ENCODE peak calls at places on chromosome 12, in seven cellular contexts. M is GM12878, H is Panc1, X is HCT116, G is HepG2, A is K562, C is H1. J is an unnamed sample.
A peak's percentile ranks its signal among the peaks of the same experiment; 100 is the strongest.

GRCh38 chr12:8629486-8630033 is 16.9 kb upstream of the AICDA start:
- DNase-seq in M (peak; percentile 98), A (no peak), G (no peak), X (no peak), C (no peak), H (no peak), J (no peak)

GRCh38 chr12:27615331-27615891 is 80.8 kb upstream of the REP15 start:
- DNase-seq in M (no peak), C (no peak), G (no peak), X (peak; percentile 71), A (no peak), H (no peak), J (no peak)

GRCh38 chr12:53067074-53067992 is 11.9 kb downstream of the SPRYD3 start:
- DNase-seq in H (no peak), M (no peak), A (no peak), C (no peak), X (no peak), G (no peak), J (no peak)

GRCh38 chr12:90235642-90236041 is 527.0 kb upstream of the ATP2B1 start:
- DNase-seq in H (no peak), G (no peak), X (no peak), A (no peak), M (no peak), C (no peak), J (no peak)

GRCh38 chr12:6765634-6766581 is at the start of gene PTMS:
- DNase-seq in A (peak; percentile 82), G (peak; percentile 41), X (peak; percentile 83), M (no peak), H (no peak), C (peak; percentile 88), J (peak; percentile 91)

GRCh38 chr12:91985002-91985767 is 160.5 kb downstream of the BTG1 start:
- DNase-seq in M (no peak), A (no peak), X (no peak), H (no peak), G (no peak), C (no peak), J (no peak)

GRCh38 chr12:2324375-2324774 is 271.6 kb downstream of the CACNA1C start:
- DNase-seq in H (no peak), G (no peak), A (no peak), M (no peak), C (no peak), X (no peak), J (no peak)

GRCh38 chr12:104177663-104178501 is 37.7 kb upstream of the TXNRD1 start:
- DNase-seq in M (no peak), C (peak; percentile 38), X (peak; percentile 33), A (peak; percentile 62), G (peak; percentile 8), H (no peak), J (peak; percentile 27)

GRCh38 chr12:11753151-11753501 is 103.7 kb downstream of the ETV6 start:
- DNase-seq in X (no peak), G (no peak), M (no peak), H (no peak), A (no peak), C (no peak), J (no peak)

GRCh38 chr12:124410354-124411175 is 115.7 kb downstream of the RFLNA start:
- DNase-seq in H (no peak), X (no peak), C (no peak), A (no peak), M (no peak), G (no peak), J (peak; percentile 79)

GRCh38 chr12:52870361-52871290 is 21.8 kb upstream of the KRT78 start:
- DNase-seq in X (no peak), C (peak; percentile 98), G (peak; percentile 45), H (no peak), A (peak; percentile 87), M (no peak), J (peak; percentile 84)

GRCh38 chr12:26848156-26848825 is 15.3 kb upstream of the ITPR2 start:
- DNase-seq in A (no peak), H (no peak), C (no peak), X (no peak), G (no peak), M (no peak), J (no peak)

GRCh38 chr12:12017135-12017581 is 53.6 kb upstream of the BCL2L14 start:
- DNase-seq in M (no peak), A (no peak), G (no peak), C (no peak), H (no peak), X (no peak), J (peak; percentile 74)

GRCh38 chr12:572532-572899 is 90.7 kb downstream of the NINJ2 start:
- DNase-seq in C (no peak), M (no peak), X (peak; percentile 21), G (peak; percentile 27), H (peak; percentile 17), A (no peak), J (no peak)

GRCh38 chr12:125163148-125163547 is 97.9 kb downstream of the AACS start:
- DNase-seq in M (no peak), H (no peak), X (no peak), A (no peak), G (no peak), C (no peak), J (no peak)

GRCh38 chr12:56010112-56010570 is 10.7 kb upstream of the IKZF4 start:
- DNase-seq in G (peak; percentile 84), X (no peak), M (no peak), H (no peak), C (no peak), A (peak; percentile 43), J (no peak)

GRCh38 chr12:56528836-56529235 is 7.2 kb downstream of the RBMS2 start:
- DNase-seq in C (no peak), X (no peak), A (no peak), M (no peak), H (no peak), G (no peak), J (no peak)

GRCh38 chr12:47707355-47707754 is 1.5 kb upstream of the RPAP3 start:
- DNase-seq in H (no peak), G (no peak), M (no peak), C (no peak), A (no peak), X (no peak), J (no peak)

GRCh38 chr12:50186667-50187066 is 19.5 kb upstream of the CERS5 start:
- DNase-seq in A (no peak), X (no peak), G (no peak), C (no peak), H (no peak), M (no peak), J (no peak)

GRCh38 chr12:118124333-118124874 is 11.5 kb upstream of the PEBP1 start:
- DNase-seq in A (no peak), M (no peak), X (no peak), G (peak; percentile 82), C (no peak), H (no peak), J (no peak)

DNA sequence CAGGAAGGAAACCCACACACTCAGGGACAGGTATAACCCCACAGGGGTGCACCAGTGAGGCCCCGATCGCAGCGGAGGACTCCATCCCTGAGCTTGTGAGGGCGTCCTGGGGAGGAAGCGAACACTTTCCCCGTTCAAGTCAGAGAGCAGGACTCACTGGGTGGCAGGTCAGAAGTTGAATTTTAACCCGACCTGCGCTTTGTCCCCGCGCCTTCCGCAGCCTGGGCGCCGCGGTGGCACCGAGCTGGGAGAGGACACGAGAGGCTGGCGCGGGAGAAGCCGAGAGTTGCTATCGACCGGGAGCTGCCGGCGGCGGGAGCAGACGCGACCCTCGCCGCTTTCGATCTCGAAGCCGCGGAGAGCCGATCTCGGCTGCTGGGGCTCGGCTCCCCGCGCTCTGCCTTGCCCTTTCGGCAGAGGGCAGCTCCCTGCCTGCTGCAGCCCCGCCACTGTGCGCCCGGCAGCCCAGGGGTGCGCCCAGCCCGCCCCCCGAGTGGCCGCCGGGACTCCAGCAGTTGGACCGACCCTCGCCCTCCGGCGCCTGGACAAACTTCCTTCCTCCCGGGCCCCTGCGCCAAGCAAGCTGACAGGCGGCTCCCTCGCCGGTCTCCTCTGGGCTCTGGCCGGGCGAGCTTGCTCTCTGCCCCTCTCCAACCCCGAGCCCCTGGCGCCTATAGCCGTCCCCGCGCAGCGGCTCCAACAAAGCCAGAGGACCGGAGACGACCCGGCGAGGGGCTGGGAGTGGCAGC is 918 bp downstream of the LIN7A start:
- DNase-seq in C (peak; percentile 85), M (no peak), X (peak; percentile 7), H (no peak), G (peak; percentile 79), A (no peak), J (peak; percentile 44)
- TF ChIP-seq SIN3A in C (no peak), M (no peak), X (no peak), H (no peak), G (peak; percentile 50), A (no peak), J (no peak)

GRCh38 chr12:132321321-132322118 is 7.9 kb downstream of the GALNT9 start:
- DNase-seq in A (no peak), H (no peak), C (no peak), G (no peak), M (no peak), X (no peak), J (no peak)
- TF ChIP-seq SIN3A in A (no peak), H (no peak), C (no peak), G (no peak), M (no peak), X (no peak), J (no peak)

DNA sequence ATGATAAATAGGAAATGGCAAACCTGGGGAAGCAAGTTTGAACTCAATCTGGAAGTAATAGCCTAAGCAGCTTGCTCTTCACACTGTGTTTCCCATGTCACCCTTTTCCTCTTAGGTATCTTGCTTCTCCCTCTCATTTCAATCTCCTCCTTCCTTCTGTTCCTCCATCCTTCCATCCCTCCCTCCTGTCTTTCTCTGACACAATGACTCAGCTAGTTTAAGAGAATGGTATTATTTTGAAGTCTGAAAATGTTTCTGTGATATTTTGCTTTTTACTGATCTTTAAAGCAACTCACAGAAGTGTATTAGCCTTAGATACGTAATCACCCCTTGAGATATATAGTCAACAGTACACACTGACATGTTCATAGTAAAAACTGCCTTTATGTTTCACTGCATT is 55.9 kb upstream of the FGD4 start:
- DNase-seq in A (no peak), C (no peak), X (no peak), M (no peak), H (no peak), G (no peak), J (no peak)
- TF ChIP-seq SIN3A in A (no peak), C (no peak), X (no peak), M (no peak), H (no peak), G (no peak), J (no peak)

GRCh38 chr12:59499774-59500173 is 96.1 kb upstream of the SLC16A7 start:
- DNase-seq in A (no peak), C (no peak), M (peak; percentile 2), X (no peak), H (no peak), G (no peak), J (no peak)

GRCh38 chr12:59494617-59495016 is 101.2 kb upstream of the SLC16A7 start:
- DNase-seq in A (no peak), M (no peak), H (no peak), X (no peak), G (no peak), C (no peak), J (no peak)

GRCh38 chr12:59500915-59501314 is 94.9 kb upstream of the SLC16A7 start:
- DNase-seq in A (no peak), H (no peak), C (no peak), G (no peak), X (no peak), M (no peak), J (no peak)

DNA sequence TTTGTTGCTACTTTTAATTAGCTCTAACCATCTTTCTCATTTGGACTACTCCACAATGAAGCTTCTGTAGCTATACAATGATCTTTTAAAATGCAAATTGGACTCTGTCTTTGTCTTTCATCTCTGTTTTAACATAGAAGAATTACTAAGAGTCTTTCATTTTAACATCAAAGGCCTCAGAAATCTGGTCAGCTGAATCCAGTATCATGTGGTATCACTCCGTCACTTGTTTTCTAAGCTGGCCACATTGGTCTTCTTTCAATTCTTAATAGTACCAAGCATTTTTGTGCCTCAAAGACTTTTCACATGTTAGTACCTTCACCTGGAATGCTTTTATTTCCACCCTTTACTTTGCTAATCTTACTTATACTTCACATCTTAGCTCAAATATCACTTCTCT is 95.5 kb upstream of the SLC16A7 start:
- DNase-seq in G (no peak), X (no peak), A (no peak), M (no peak), H (no peak), C (no peak), J (no peak)
- TF ChIP-seq SIN3A in G (no peak), X (no peak), A (no peak), M (no peak), H (no peak), C (no peak), J (no peak)